ENCODE peak calls at places on chromosome 21, in nine cellular contexts. A, F, H, N, Z, I, M, C and P are unnamed samples.

GRCh38 chr21:32371913-32372314 is 20.9 kb downstream of the URB1 start:
- DNase-seq in A (no peak), F (no peak), H (no peak), N (peak; percentile 57), Z (no peak), I (no peak), M (no peak), C (no peak), P (no peak)

GRCh38 chr21:41698071-41698470 is 68.8 kb downstream of the RIPK4 start:
- DNase-seq in A (no peak), F (no peak), H (no peak), N (no peak), Z (no peak), I (no peak), M (no peak), C (no peak), P (no peak)

GRCh38 chr21:31559368-31560119 is 99.9 kb upstream of the SOD1 start:
- DNase-seq in A (peak; percentile 96), F (peak; percentile 97), H (peak; percentile 91), N (peak; percentile 96), Z (peak; percentile 90), I (peak; percentile 67), M (peak; percentile 93), C (peak; percentile 87), P (peak; percentile 94)

GRCh38 chr21:45972353-45972715 is 9.2 kb upstream of the COL6A1 start:
- DNase-seq in A (no peak), F (no peak), H (no peak), N (no peak), Z (peak; percentile 13), I (no peak), M (no peak), C (no peak), P (no peak)

GRCh38 chr21:28615276-28615675 is 377.4 kb downstream of the LTN1 start:
- DNase-seq in A (no peak), F (no peak), H (no peak), N (peak; percentile 88), Z (no peak), I (no peak), M (no peak), C (no peak), P (no peak)

GRCh38 chr21:36104306-36105300 is 30.3 kb upstream of the CBR3 start:
- DNase-seq in A (no peak), F (no peak), H (peak; percentile 72), N (peak; percentile 30), Z (peak; percentile 34), I (no peak), M (peak; percentile 52), C (peak; percentile 47), P (no peak)

GRCh38 chr21:36973986-36974850 is 7.7 kb upstream of the HLCS start:
- DNase-seq in A (no peak), F (no peak), H (no peak), N (no peak), Z (no peak), I (no peak), M (no peak), C (no peak), P (no peak)

GRCh38 chr21:27171704-27172103 is 204.8 kb upstream of the ADAMTS5 start:
- DNase-seq in A (no peak), F (no peak), H (no peak), N (no peak), Z (no peak), I (no peak), M (no peak), C (no peak), P (no peak)

GRCh38 chr21:32753818-32754610 is 17.5 kb downstream of the PAXBP1 start:
- DNase-seq in A (no peak), F (no peak), H (no peak), N (no peak), Z (no peak), I (no peak), M (no peak), C (no peak), P (no peak)

GRCh38 chr21:38839370-38839681 is 33.6 kb downstream of the ETS2 start:
- DNase-seq in A (no peak), F (no peak), H (no peak), N (no peak), Z (no peak), I (no peak), M (no peak), C (no peak), P (no peak)